ENCODE peak calls at places on chromosome 20, in seven cellular contexts. M, U, V, E, Z, S and C are unnamed samples.

GRCh38 chr20:41480054-41480770 is 113.6 kb upstream of the EMILIN3 start:
- DNase-seq in Z (no peak), S (no peak), E (no peak), U (no peak), M (no peak), V (no peak), C (no peak)

GRCh38 chr20:64162239-64162621 is 2.0 kb upstream of the MYT1 start:
- DNase-seq in E (no peak), V (no peak), Z (no peak), U (no peak), M (no peak), S (no peak), C (no peak)

GRCh38 chr20:49675368-49676151 is 38.1 kb downstream of the B4GALT5 start:
- DNase-seq in E (no peak), U (peak), V (no peak), M (no peak), Z (no peak), S (no peak), C (no peak)

GRCh38 chr20:20441259-20441658 is 73.4 kb downstream of the INSM1 start:
- DNase-seq in M (no peak), E (no peak), U (peak), Z (no peak), S (no peak), V (no peak), C (no peak)

GRCh38 chr20:49658508-49658907 is 55.2 kb downstream of the B4GALT5 start:
- DNase-seq in V (no peak), E (no peak), M (no peak), U (no peak), S (no peak), Z (no peak), C (no peak)

GRCh38 chr20:40703981-40704530 is 15.0 kb upstream of the MAFB start:
- DNase-seq in Z (no peak), M (no peak), U (peak), S (no peak), V (no peak), E (no peak), C (no peak)

GRCh38 chr20:62696431-62696957 is 12.1 kb upstream of the NTSR1 start:
- DNase-seq in E (no peak), Z (no peak), M (no peak), U (no peak), V (no peak), S (no peak), C (no peak)

GRCh38 chr20:3927486-3928291 is 38.5 kb downstream of the PANK2 start:
- DNase-seq in V (peak), M (no peak), Z (no peak), S (no peak), U (no peak), E (no peak), C (no peak)

GRCh38 chr20:12798286-12798685 is 210.5 kb upstream of the SPTLC3 start:
- DNase-seq in E (no peak), S (no peak), Z (no peak), M (no peak), U (no peak), V (no peak), C (no peak)